ENCODE peak calls at places on chromosomes 4 and X, in eight cellular contexts. One of them, this sample, is unnamed.

GRCh38 chr4:24240655-24241054 is 343.7 kb downstream of the DHX15 start:
- DNase-seq in right atrium auricular region: no peak
- DNase-seq in ovary: no peak
- DNase-seq in cardiac muscle cell: peak; percentile 13
- DNase-seq in heart right ventricle: no peak
- DNase-seq in A549: no peak
- DNase-seq in heart left ventricle: no peak
- DNase-seq in right lobe of liver: no peak
- DNase-seq in this sample: no peak

GRCh38 chr4:85406185-85406584 is 68.8 kb upstream of the ARHGAP24 start:
- DNase-seq in right atrium auricular region: no peak
- DNase-seq in ovary: no peak
- DNase-seq in cardiac muscle cell: no peak
- DNase-seq in heart right ventricle: no peak
- DNase-seq in A549: no peak
- DNase-seq in heart left ventricle: no peak
- DNase-seq in right lobe of liver: no peak
- DNase-seq in this sample: peak; percentile 9

GRCh38 chr4:188218392-188218791 is 79.2 kb downstream of the TRIML1 start:
- DNase-seq in right atrium auricular region: no peak
- DNase-seq in ovary: no peak
- DNase-seq in cardiac muscle cell: no peak
- DNase-seq in heart right ventricle: no peak
- DNase-seq in A549: no peak
- DNase-seq in heart left ventricle: no peak
- DNase-seq in right lobe of liver: no peak
- DNase-seq in this sample: no peak

GRCh38 chr4:3445111-3445820 is 3.5 kb downstream of the HGFAC start:
- DNase-seq in right atrium auricular region: no peak
- DNase-seq in ovary: no peak
- DNase-seq in cardiac muscle cell: no peak
- DNase-seq in heart right ventricle: peak; percentile 6
- DNase-seq in A549: no peak
- DNase-seq in heart left ventricle: no peak
- DNase-seq in right lobe of liver: peak; percentile 49
- DNase-seq in this sample: no peak

GRCh38 chr4:142556613-142557012 is 289.5 kb downstream of the INPP4B start:
- DNase-seq in right atrium auricular region: no peak
- DNase-seq in ovary: no peak
- DNase-seq in cardiac muscle cell: no peak
- DNase-seq in heart right ventricle: no peak
- DNase-seq in A549: no peak
- DNase-seq in heart left ventricle: no peak
- DNase-seq in right lobe of liver: no peak
- DNase-seq in this sample: no peak

GRCh38 chr4:138199568-138200235 is 42.4 kb downstream of the SLC7A11 start:
- DNase-seq in right atrium auricular region: no peak
- DNase-seq in ovary: no peak
- DNase-seq in cardiac muscle cell: no peak
- DNase-seq in heart right ventricle: no peak
- DNase-seq in A549: peak; percentile 81
- DNase-seq in heart left ventricle: no peak
- DNase-seq in right lobe of liver: no peak
- DNase-seq in this sample: no peak

GRCh38 chr4:80112236-80112635 is 39.2 kb upstream of the ANTXR2 start:
- DNase-seq in right atrium auricular region: no peak
- DNase-seq in ovary: no peak
- DNase-seq in cardiac muscle cell: no peak
- DNase-seq in heart right ventricle: peak; percentile 13
- DNase-seq in A549: no peak
- DNase-seq in heart left ventricle: peak; percentile 57
- DNase-seq in right lobe of liver: no peak
- DNase-seq in this sample: no peak

GRCh38 chrX:11100281-11101035 is 10.7 kb upstream of the HCCS start:
- DNase-seq in right atrium auricular region: no peak
- DNase-seq in ovary: peak; percentile 23
- DNase-seq in cardiac muscle cell: peak; percentile 70
- DNase-seq in heart right ventricle: no peak
- DNase-seq in A549: peak; percentile 73
- DNase-seq in heart left ventricle: no peak
- DNase-seq in right lobe of liver: no peak
- DNase-seq in this sample: peak; percentile 65

GRCh38 chrX:10395643-10396042 is 224.7 kb downstream of the MID1 start:
- DNase-seq in right atrium auricular region: no peak
- DNase-seq in ovary: no peak
- DNase-seq in cardiac muscle cell: no peak
- DNase-seq in heart right ventricle: no peak
- DNase-seq in A549: no peak
- DNase-seq in heart left ventricle: no peak
- DNase-seq in right lobe of liver: no peak
- DNase-seq in this sample: no peak

GRCh38 chr4:110270492-110271197 is 72.2 kb upstream of the ELOVL6 start:
- DNase-seq in right atrium auricular region: no peak
- DNase-seq in ovary: no peak
- DNase-seq in cardiac muscle cell: no peak
- DNase-seq in heart right ventricle: no peak
- DNase-seq in A549: no peak
- DNase-seq in heart left ventricle: no peak
- DNase-seq in right lobe of liver: no peak
- DNase-seq in this sample: no peak

GRCh38 chr4:159206427-159206871 is 103.6 kb downstream of the RAPGEF2 start:
- DNase-seq in right atrium auricular region: no peak
- DNase-seq in ovary: no peak
- DNase-seq in cardiac muscle cell: no peak
- DNase-seq in heart right ventricle: no peak
- DNase-seq in A549: no peak
- DNase-seq in heart left ventricle: no peak
- DNase-seq in right lobe of liver: no peak
- DNase-seq in this sample: no peak

GRCh38 chr4:15707363-15707715 is 4.5 kb downstream of the BST1 start:
- DNase-seq in right atrium auricular region: no peak
- DNase-seq in ovary: no peak
- DNase-seq in cardiac muscle cell: no peak
- DNase-seq in heart right ventricle: no peak
- DNase-seq in A549: no peak
- DNase-seq in heart left ventricle: no peak
- DNase-seq in right lobe of liver: no peak
- DNase-seq in this sample: peak; percentile 97

GRCh38 chr4:169416997-169417396 is 146.2 kb upstream of the SH3RF1 start:
- DNase-seq in right atrium auricular region: no peak
- DNase-seq in ovary: no peak
- DNase-seq in cardiac muscle cell: no peak
- DNase-seq in heart right ventricle: no peak
- DNase-seq in A549: no peak
- DNase-seq in heart left ventricle: no peak
- DNase-seq in right lobe of liver: no peak
- DNase-seq in this sample: no peak

GRCh38 chr4:28636971-28637370 is 1776.3 kb downstream of the STIM2 start:
- DNase-seq in right atrium auricular region: no peak
- DNase-seq in ovary: no peak
- DNase-seq in cardiac muscle cell: no peak
- DNase-seq in heart right ventricle: no peak
- DNase-seq in A549: no peak
- DNase-seq in heart left ventricle: no peak
- DNase-seq in right lobe of liver: no peak
- DNase-seq in this sample: no peak

GRCh38 chr4:5566991-5567390 is 141.4 kb downstream of the EVC2 start:
- DNase-seq in right atrium auricular region: no peak
- DNase-seq in ovary: no peak
- DNase-seq in cardiac muscle cell: no peak
- DNase-seq in heart right ventricle: no peak
- DNase-seq in A549: no peak
- DNase-seq in heart left ventricle: no peak
- DNase-seq in right lobe of liver: no peak
- DNase-seq in this sample: no peak

GRCh38 chr4:105586638-105587328 is 34.4 kb downstream of the ARHGEF38 start:
- DNase-seq in right atrium auricular region: no peak
- DNase-seq in ovary: no peak
- DNase-seq in cardiac muscle cell: no peak
- DNase-seq in heart right ventricle: no peak
- DNase-seq in A549: no peak
- DNase-seq in heart left ventricle: no peak
- DNase-seq in right lobe of liver: no peak
- DNase-seq in this sample: no peak

GRCh38 chrX:37834937-37835336 is 12.4 kb downstream of the DYNLT3 start:
- DNase-seq in right atrium auricular region: no peak
- DNase-seq in ovary: no peak
- DNase-seq in cardiac muscle cell: no peak
- DNase-seq in heart right ventricle: no peak
- DNase-seq in A549: no peak
- DNase-seq in heart left ventricle: no peak
- DNase-seq in right lobe of liver: no peak
- DNase-seq in this sample: no peak

GRCh38 chrX:42290608-42291007 is 367.3 kb upstream of the CASK start:
- DNase-seq in right atrium auricular region: no peak
- DNase-seq in ovary: no peak
- DNase-seq in cardiac muscle cell: no peak
- DNase-seq in heart right ventricle: no peak
- DNase-seq in A549: peak; percentile 21
- DNase-seq in heart left ventricle: no peak
- DNase-seq in right lobe of liver: no peak
- DNase-seq in this sample: peak; percentile 21

GRCh38 chr4:10077492-10078335 is 38.9 kb downstream of the WDR1 start:
- DNase-seq in right atrium auricular region: no peak
- DNase-seq in ovary: no peak
- DNase-seq in cardiac muscle cell: no peak
- DNase-seq in heart right ventricle: no peak
- DNase-seq in A549: no peak
- DNase-seq in heart left ventricle: no peak
- DNase-seq in right lobe of liver: peak; percentile 52
- DNase-seq in this sample: no peak

GRCh38 chr4:37970702-37971101 is 10.5 kb downstream of the PTTG2 start:
- DNase-seq in right atrium auricular region: peak; percentile 72
- DNase-seq in ovary: no peak
- DNase-seq in cardiac muscle cell: peak; percentile 22
- DNase-seq in heart right ventricle: peak; percentile 72
- DNase-seq in A549: peak; percentile 71
- DNase-seq in heart left ventricle: peak; percentile 85
- DNase-seq in right lobe of liver: peak; percentile 70
- DNase-seq in this sample: peak; percentile 66

GRCh38 chr4:22488136-22488535 is 27.7 kb downstream of the ADGRA3 start:
- DNase-seq in right atrium auricular region: no peak
- DNase-seq in ovary: no peak
- DNase-seq in cardiac muscle cell: no peak
- DNase-seq in heart right ventricle: no peak
- DNase-seq in A549: no peak
- DNase-seq in heart left ventricle: no peak
- DNase-seq in right lobe of liver: no peak
- DNase-seq in this sample: no peak

GRCh38 chr4:22490718-22491330 is 25.0 kb downstream of the ADGRA3 start:
- DNase-seq in right atrium auricular region: no peak
- DNase-seq in ovary: no peak
- DNase-seq in cardiac muscle cell: no peak
- DNase-seq in heart right ventricle: no peak
- DNase-seq in A549: no peak
- DNase-seq in heart left ventricle: no peak
- DNase-seq in right lobe of liver: no peak
- DNase-seq in this sample: no peak

GRCh38 chr4:22485751-22486150 is 30.1 kb downstream of the ADGRA3 start:
- DNase-seq in right atrium auricular region: no peak
- DNase-seq in ovary: no peak
- DNase-seq in cardiac muscle cell: no peak
- DNase-seq in heart right ventricle: no peak
- DNase-seq in A549: no peak
- DNase-seq in heart left ventricle: no peak
- DNase-seq in right lobe of liver: no peak
- DNase-seq in this sample: no peak

GRCh38 chr4:22486276-22486675 is 29.6 kb downstream of the ADGRA3 start:
- DNase-seq in right atrium auricular region: no peak
- DNase-seq in ovary: no peak
- DNase-seq in cardiac muscle cell: no peak
- DNase-seq in heart right ventricle: no peak
- DNase-seq in A549: no peak
- DNase-seq in heart left ventricle: no peak
- DNase-seq in right lobe of liver: no peak
- DNase-seq in this sample: no peak

GRCh38 chr4:22487333-22487732 is 28.5 kb downstream of the ADGRA3 start:
- DNase-seq in right atrium auricular region: no peak
- DNase-seq in ovary: no peak
- DNase-seq in cardiac muscle cell: no peak
- DNase-seq in heart right ventricle: no peak
- DNase-seq in A549: no peak
- DNase-seq in heart left ventricle: no peak
- DNase-seq in right lobe of liver: no peak
- DNase-seq in this sample: no peak
- H3K4me1 ChIP-seq in right atrium auricular region: peaks cover 30% of the 10 kb centered on the region
- H3K4me1 ChIP-seq in ovary: peaks cover 8% of the 10 kb centered on the region
- H3K4me1 ChIP-seq in cardiac muscle cell: peaks cover 24% of the 10 kb centered on the region
- H3K4me1 ChIP-seq in heart right ventricle: no peaks in the 10 kb centered on the region
- H3K4me1 ChIP-seq in A549: peaks cover 23% of the 10 kb centered on the region
- H3K4me1 ChIP-seq in heart left ventricle: peaks cover 12% of the 10 kb centered on the region
- H3K4me1 ChIP-seq in right lobe of liver: no peaks in the 10 kb centered on the region
- H3K4me1 ChIP-seq in this sample: peaks cover 27% of the 10 kb centered on the region

GRCh38 chrX:145475725-145476124 is 228.4 kb downstream of the SPANXN1 start:
- DNase-seq in right atrium auricular region: no peak
- DNase-seq in ovary: no peak
- DNase-seq in cardiac muscle cell: no peak
- DNase-seq in heart right ventricle: no peak
- DNase-seq in A549: no peak
- DNase-seq in heart left ventricle: no peak
- DNase-seq in right lobe of liver: no peak
- DNase-seq in this sample: no peak
- H3K9me3 ChIP-seq in right atrium auricular region: no peaks in the 10 kb centered on the region
- H3K9me3 ChIP-seq in ovary: no peaks in the 10 kb centered on the region
- H3K9me3 ChIP-seq in cardiac muscle cell: no peaks in the 10 kb centered on the region
- H3K9me3 ChIP-seq in heart right ventricle: no peaks in the 10 kb centered on the region
- H3K9me3 ChIP-seq in A549: no peaks in the 10 kb centered on the region
- H3K9me3 ChIP-seq in heart left ventricle: no peaks in the 10 kb centered on the region
- H3K9me3 ChIP-seq in right lobe of liver: no peaks in the 10 kb centered on the region
- H3K9me3 ChIP-seq in this sample: peaks cover 2% of the 10 kb centered on the region

GRCh38 chr4:89293299-89293698 is 14.3 kb downstream of the GPRIN3 start:
- DNase-seq in right atrium auricular region: no peak
- DNase-seq in ovary: no peak
- DNase-seq in cardiac muscle cell: no peak
- DNase-seq in heart right ventricle: no peak
- DNase-seq in A549: no peak
- DNase-seq in heart left ventricle: no peak
- DNase-seq in right lobe of liver: peak; percentile 73
- DNase-seq in this sample: no peak
- H3K4me1 ChIP-seq in right atrium auricular region: peaks cover 56% of the 10 kb centered on the region
- H3K4me1 ChIP-seq in ovary: no peaks in the 10 kb centered on the region
- H3K4me1 ChIP-seq in cardiac muscle cell: peaks cover 30% of the 10 kb centered on the region
- H3K4me1 ChIP-seq in heart right ventricle: no peaks in the 10 kb centered on the region
- H3K4me1 ChIP-seq in A549: peaks cover 67% of the 10 kb centered on the region
- H3K4me1 ChIP-seq in heart left ventricle: peaks cover 34% of the 10 kb centered on the region
- H3K4me1 ChIP-seq in right lobe of liver: no peaks in the 10 kb centered on the region
- H3K4me1 ChIP-seq in this sample: no peaks in the 10 kb centered on the region

DNA sequence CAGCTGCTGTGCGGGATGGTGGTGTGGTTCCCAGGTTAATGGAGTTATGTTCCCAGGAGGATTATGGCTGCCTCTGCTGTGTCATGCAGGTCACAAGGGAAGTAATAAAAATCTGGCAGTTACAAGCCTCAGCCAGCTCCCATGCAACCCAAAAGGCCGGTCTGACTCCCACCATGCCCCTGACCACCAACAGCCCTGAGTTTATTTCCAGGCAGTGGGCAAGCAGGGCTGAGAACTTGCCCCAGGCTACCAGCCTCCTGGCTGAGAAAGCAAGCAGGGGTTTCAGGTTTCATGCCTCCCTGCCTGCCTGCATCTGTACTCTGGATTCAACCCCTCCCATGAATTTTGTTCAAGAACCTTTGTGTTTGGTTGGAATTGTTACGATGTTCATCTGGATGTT is 732.7 kb upstream of the POU3F4 start:
- DNase-seq in right atrium auricular region: no peak
- DNase-seq in ovary: no peak
- DNase-seq in cardiac muscle cell: no peak
- DNase-seq in heart right ventricle: no peak
- DNase-seq in A549: no peak
- DNase-seq in heart left ventricle: no peak
- DNase-seq in right lobe of liver: no peak
- DNase-seq in this sample: no peak
- H3K9me3 ChIP-seq in right atrium auricular region: no peaks in the 10 kb centered on the region
- H3K9me3 ChIP-seq in ovary: no peaks in the 10 kb centered on the region
- H3K9me3 ChIP-seq in cardiac muscle cell: no peaks in the 10 kb centered on the region
- H3K9me3 ChIP-seq in heart right ventricle: no peaks in the 10 kb centered on the region
- H3K9me3 ChIP-seq in A549: no peaks in the 10 kb centered on the region
- H3K9me3 ChIP-seq in heart left ventricle: no peaks in the 10 kb centered on the region
- H3K9me3 ChIP-seq in right lobe of liver: no peaks in the 10 kb centered on the region
- H3K9me3 ChIP-seq in this sample: no peaks in the 10 kb centered on the region